ENCODE peak calls at places on chromosomes 13 and 19, in eight cellular contexts. H, K, V, R, E, Z, X and P are unnamed samples.
A peak's percentile ranks its signal among the peaks of the same experiment; 100 is the strongest.

GRCh38 chr19:11196406-11197287 is 698 bp downstream of the KANK2 start:
- DNase-seq in H (peak; percentile 85), E (peak; percentile 55), K (peak; percentile 76), X (peak; percentile 29), R (no peak), Z (peak; percentile 43), V (no peak), P (no peak)

GRCh38 chr19:54325194-54325621 is 12.2 kb upstream of the LILRA5 start:
- DNase-seq in Z (peak; percentile 29), V (no peak), E (no peak), X (peak; percentile 60), K (peak; percentile 40), R (no peak), H (peak; percentile 59), P (no peak)

GRCh38 chr13:19181621-19182485 is at the start of gene TUBA3C:
- DNase-seq in R (peak; percentile 52), H (peak; percentile 32), Z (peak; percentile 6), V (peak; percentile 26), K (no peak), E (no peak), X (no peak), P (no peak)

GRCh38 chr19:927044-927706 is 1.3 kb downstream of the ARID3A start:
- DNase-seq in E (peak; percentile 82), H (peak; percentile 78), R (peak; percentile 87), X (no peak), Z (no peak), V (peak; percentile 50), K (peak; percentile 74), P (no peak)

GRCh38 chr13:93146584-93147292 is 79.9 kb upstream of the GPC6 start:
- DNase-seq in Z (no peak), X (no peak), R (no peak), K (peak; percentile 47), V (no peak), E (no peak), H (no peak), P (no peak)

GRCh38 chr13:41674246-41674645 is 216.9 kb downstream of the RGCC start:
- DNase-seq in X (no peak), E (no peak), H (no peak), V (no peak), R (no peak), K (no peak), Z (no peak), P (no peak)

GRCh38 chr13:46632171-46632570 is 79.2 kb downstream of the LRCH1 start:
- DNase-seq in V (no peak), R (no peak), E (no peak), K (no peak), X (no peak), Z (no peak), H (no peak), P (no peak)

GRCh38 chr13:40597735-40598365 is 68.6 kb downstream of the FOXO1 start:
- DNase-seq in X (no peak), K (no peak), E (no peak), H (no peak), Z (no peak), V (no peak), R (no peak), P (peak; percentile 74)

GRCh38 chr13:51805925-51806324 is 2.0 kb upstream of the DHRS12 start:
- DNase-seq in R (no peak), Z (no peak), H (no peak), X (no peak), K (no peak), V (no peak), E (no peak), P (no peak)
- H3K4me3 ChIP-seq in R (no peak overlapping the region), Z (no peak overlapping the region), H (no peak overlapping the region), X (no peak overlapping the region), K (no peak overlapping the region), V (no peak overlapping the region), E (no peak overlapping the region), P (no peak overlapping the region)

GRCh38 chr13:34578471-34578870 is 363.6 kb upstream of the NBEA start:
- DNase-seq in R (no peak), X (no peak), H (no peak), Z (no peak), K (peak; percentile 50), E (no peak), V (no peak), P (peak; percentile 32)
- H3K4me1 ChIP-seq in R (no peaks in the 10 kb centered on the region), X (peaks cover 16% of the 10 kb centered on the region), H (no peaks in the 10 kb centered on the region), Z (no peaks in the 10 kb centered on the region), K (peaks cover 6% of the 10 kb centered on the region), E (no peaks in the 10 kb centered on the region), V (no peaks in the 10 kb centered on the region), P (no peaks in the 10 kb centered on the region)

GRCh38 chr13:74287672-74288169 is 153.5 kb upstream of the KLF12 start:
- DNase-seq in E (peak; percentile 71), Z (peak; percentile 79), H (peak; percentile 56), V (no peak), X (no peak), R (peak; percentile 70), K (peak; percentile 55), P (peak; percentile 63)
- H3K4me3 ChIP-seq in E (peak overlapping the region; percentile 40), Z (no peak overlapping the region), H (peak overlapping the region; percentile 41), V (no peak overlapping the region), X (no peak overlapping the region), R (peak overlapping the region; percentile 26), K (no peak overlapping the region), P (peak overlapping the region; percentile 16)

GRCh38 chr19:2276429-2276989 is 5.5 kb downstream of the PEAK3 start:
- DNase-seq in K (no peak), E (no peak), Z (no peak), R (no peak), X (no peak), V (no peak), H (peak; percentile 24), P (no peak)
- H3K4me1 ChIP-seq in K (peaks cover 12% of the 10 kb centered on the region), E (peaks cover 43% of the 10 kb centered on the region), Z (peaks cover 39% of the 10 kb centered on the region), R (peaks cover 54% of the 10 kb centered on the region), X (peaks cover 19% of the 10 kb centered on the region), V (peaks cover 19% of the 10 kb centered on the region), H (peaks cover 25% of the 10 kb centered on the region), P (peaks cover 17% of the 10 kb centered on the region)

GRCh38 chr13:114118086-114118762 is 14.2 kb downstream of the RASA3 start:
- DNase-seq in V (no peak), K (peak; percentile 48), R (peak; percentile 45), X (no peak), E (peak; percentile 7), H (no peak), Z (no peak), P (peak; percentile 10)
- H3K4me3 ChIP-seq in V (peak overlapping the region; percentile 13), K (peak overlapping the region; percentile 58), R (no peak overlapping the region), X (no peak overlapping the region), E (no peak overlapping the region), H (peak overlapping the region; percentile 57), Z (no peak overlapping the region), P (peak overlapping the region; percentile 59)